ENCODE peak calls at places on chromosomes 4 and X, in seven cellular contexts. D is fibroblast of pulmonary artery, Z is A549, B is RCC 7860, O is tibial nerve, W is NB4, A is astrocyte of the hippocampus. R is an unnamed sample.

GRCh38 chr4:64539234-64539849 is 130.1 kb upstream of the TECRL start:
- DNase-seq in D (peak), A (peak), W (peak), Z (peak), O (peak), B (peak), R (peak)

GRCh38 chr4:139841464-139842195 is 176.0 kb downstream of the MGST2 start:
- DNase-seq in D (no peak), O (no peak), B (no peak), A (no peak), Z (no peak), W (no peak), R (no peak)

GRCh38 chrX:8939344-8939743 is 94.6 kb downstream of the FAM9B start:
- DNase-seq in W (no peak), B (no peak), A (no peak), D (no peak), Z (no peak), O (no peak), R (no peak)

GRCh38 chrX:40244980-40245379 is 147.2 kb upstream of the BCOR start:
- DNase-seq in W (no peak), Z (no peak), O (no peak), D (peak), B (no peak), A (no peak), R (no peak)

GRCh38 chr4:128517739-128518510 is 230.3 kb upstream of the PGRMC2 start:
- DNase-seq in Z (peak), O (peak), B (peak), W (peak), A (peak), D (peak), R (peak)

GRCh38 chr4:72300126-72300525 is 268.3 kb downstream of the NPFFR2 start:
- DNase-seq in B (no peak), A (no peak), O (no peak), D (no peak), Z (no peak), W (no peak), R (no peak)

GRCh38 chr4:120977435-120977997 is 55.0 kb upstream of the PRDM5 start:
- DNase-seq in D (peak), O (peak), W (peak), A (peak), B (peak), Z (peak), R (peak)

GRCh38 chrX:37047776-37048175 is 39.6 kb downstream of the FAM47C start:
- DNase-seq in W (no peak), A (no peak), Z (no peak), D (no peak), B (no peak), O (no peak), R (no peak)

GRCh38 chrX:109822861-109823260 is 89.8 kb upstream of the ACSL4 start:
- DNase-seq in B (no peak), W (no peak), Z (no peak), A (no peak), O (no peak), D (peak), R (peak)

GRCh38 chr4:679571-680083 is 5.3 kb downstream of the MYL5 start:
- DNase-seq in B (no peak), Z (no peak), W (no peak), A (no peak), D (no peak), O (no peak), R (no peak)

R was measured in A172.